ENCODE peak calls at places on chromosomes 16 and 17, in eight cellular contexts. F, R, Z, W, D, C, O and T are unnamed samples.
A peak's percentile ranks its signal among the peaks of the same experiment; 100 is the strongest.

GRCh38 chr17:79207957-79208356 is 133.3 kb downstream of the ENGASE start:
- DNase-seq in F (no peak), R (no peak), Z (no peak), W (no peak), D (no peak), C (no peak), O (no peak), T (no peak)

GRCh38 chr16:3954411-3954921 is 74.0 kb upstream of the CREBBP start:
- DNase-seq in F (peak; percentile 53), R (peak; percentile 58), Z (no peak), W (no peak), D (no peak), C (no peak), O (peak; percentile 49), T (peak; percentile 55)

GRCh38 chr16:9072806-9073341 is 18.6 kb upstream of the HAPSTR1 start:
- DNase-seq in F (no peak), R (no peak), Z (peak; percentile 95), W (peak; percentile 86), D (no peak), C (peak; percentile 66), O (peak; percentile 93), T (peak; percentile 90)

GRCh38 chr16:10646228-10646580 is 48.5 kb downstream of the TEKT5 start:
- DNase-seq in F (no peak), R (no peak), Z (no peak), W (no peak), D (no peak), C (no peak), O (no peak), T (no peak)

GRCh38 chr17:2924211-2924610 is 128.0 kb downstream of the RAP1GAP2 start:
- DNase-seq in F (no peak), R (no peak), Z (peak; percentile 57), W (peak; percentile 28), D (peak; percentile 69), C (no peak), O (peak; percentile 18), T (peak; percentile 13)

GRCh38 chr17:35780876-35781409 is 14.5 kb downstream of the MMP28 start:
- DNase-seq in F (no peak), R (no peak), Z (no peak), W (no peak), D (no peak), C (no peak), O (no peak), T (no peak)

GRCh38 chr16:68219708-68220378 is 16.1 kb downstream of the ESRP2 start:
- DNase-seq in F (no peak), R (no peak), Z (no peak), W (no peak), D (no peak), C (no peak), O (no peak), T (no peak)

GRCh38 chr16:85699628-85700027 is 10.9 kb upstream of the GINS2 start:
- DNase-seq in F (no peak), R (no peak), Z (peak; percentile 57), W (peak; percentile 16), D (no peak), C (peak; percentile 69), O (peak; percentile 45), T (peak; percentile 48)

GRCh38 chr16:1309888-1310831 is 724 bp downstream of the UBE2I start:
- DNase-seq in F (peak; percentile 45), R (peak; percentile 87), Z (peak; percentile 54), W (peak; percentile 73), D (no peak), C (peak; percentile 12), O (peak; percentile 52), T (peak; percentile 57)

GRCh38 chr16:31354394-31355291 is at the start of gene ITGAX:
- DNase-seq in F (peak; percentile 53), R (peak; percentile 92), Z (peak; percentile 3), W (peak; percentile 4), D (no peak), C (peak; percentile 45), O (peak; percentile 4), T (peak; percentile 42)
- H3K4me3 ChIP-seq in F (peak within 1 kb of the TSS; percentile 12), R (peak within 1 kb of the TSS; percentile 37), Z (no peak within 1 kb of the TSS), W (no peak within 1 kb of the TSS), D (no peak within 1 kb of the TSS), C (no peak within 1 kb of the TSS), O (no peak within 1 kb of the TSS), T (no peak within 1 kb of the TSS)

GRCh38 chr16:88678224-88678979 is 7.9 kb downstream of the SNAI3 start:
- DNase-seq in F (no peak), R (no peak), Z (no peak), W (no peak), D (peak; percentile 40), C (no peak), O (no peak), T (no peak)

GRCh38 chr16:88673685-88674398 is 11.0 kb upstream of the MVD start:
- DNase-seq in F (no peak), R (no peak), Z (no peak), W (no peak), D (no peak), C (no peak), O (no peak), T (no peak)

GRCh38 chr16:88677721-88678120 is 8.6 kb downstream of the SNAI3 start:
- DNase-seq in F (no peak), R (no peak), Z (no peak), W (no peak), D (no peak), C (no peak), O (no peak), T (no peak)

GRCh38 chr16:88672776-88673175 is 9.9 kb upstream of the MVD start:
- DNase-seq in F (no peak), R (no peak), Z (no peak), W (no peak), D (peak; percentile 54), C (no peak), O (no peak), T (no peak)

GRCh38 chr16:88676502-88677242 is 9.6 kb downstream of the SNAI3 start:
- DNase-seq in F (no peak), R (no peak), Z (no peak), W (no peak), D (no peak), C (no peak), O (no peak), T (no peak)
- TF ChIP-seq CTCF in F (no peak), R (no peak), Z (no peak), W (no peak), D (no peak), C (no peak), O (no peak), T (no peak)

GRCh38 chr17:47816111-47816735 is 5.4 kb downstream of the OSBPL7 start:
- DNase-seq in F (no peak), R (peak; percentile 57), Z (no peak), W (no peak), D (no peak), C (no peak), O (no peak), T (no peak)

GRCh38 chr17:47819475-47819874 is 2.1 kb downstream of the OSBPL7 start:
- DNase-seq in F (no peak), R (no peak), Z (no peak), W (no peak), D (no peak), C (no peak), O (no peak), T (no peak)

GRCh38 chr17:47815106-47815918 is 6.3 kb downstream of the OSBPL7 start:
- DNase-seq in F (no peak), R (peak; percentile 54), Z (no peak), W (no peak), D (no peak), C (no peak), O (no peak), T (no peak)

GRCh38 chr17:47818002-47818695 is 3.4 kb downstream of the OSBPL7 start:
- DNase-seq in F (no peak), R (peak; percentile 48), Z (no peak), W (no peak), D (no peak), C (no peak), O (no peak), T (no peak)

GRCh38 chr17:47816947-47817346 is 4.6 kb downstream of the OSBPL7 start:
- DNase-seq in F (no peak), R (peak; percentile 41), Z (no peak), W (no peak), D (no peak), C (no peak), O (no peak), T (no peak)
- H3K4me3 ChIP-seq in F (no peak overlapping the region), R (no peak overlapping the region), Z (no peak overlapping the region), W (no peak overlapping the region), D (no peak overlapping the region), C (no peak overlapping the region), O (no peak overlapping the region), T (no peak overlapping the region)

DNA sequence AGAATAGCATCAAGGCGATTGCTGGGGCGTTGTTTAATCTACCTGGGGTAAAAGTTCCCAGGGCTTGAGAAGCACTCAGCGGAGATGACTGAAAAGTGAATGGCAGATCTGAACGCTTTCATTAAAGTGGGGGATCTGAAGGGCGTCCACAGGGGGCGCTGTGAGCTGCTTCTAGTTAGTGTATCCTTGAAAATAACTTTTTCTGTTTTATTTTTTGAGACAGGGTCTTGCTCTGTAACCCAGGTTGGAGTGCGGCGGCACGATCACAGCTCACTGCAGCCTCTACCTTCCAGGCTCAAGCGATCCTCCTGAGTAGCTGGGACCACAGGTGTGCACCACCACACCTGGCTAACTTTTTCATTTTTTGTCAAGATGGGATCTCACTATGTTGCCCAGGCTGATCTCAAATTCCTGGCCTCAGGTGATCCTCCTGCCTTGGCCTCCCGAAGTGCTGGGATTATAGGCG is 360.4 kb downstream of the SEC14L1 start:
- DNase-seq in F (no peak), R (peak; percentile 63), Z (no peak), W (no peak), D (no peak), C (no peak), O (peak; percentile 23), T (peak; percentile 45)
- TF ChIP-seq CTCF in F (no peak), R (peak; percentile 46), Z (peak; percentile 60), W (peak; percentile 53), D (no peak), C (peak; percentile 73), O (peak; percentile 55), T (peak; percentile 70)

GRCh38 chr16:14013571-14014283 is 57.4 kb upstream of the MRTFB start:
- DNase-seq in F (peak; percentile 70), R (no peak), Z (peak; percentile 84), W (peak; percentile 92), D (peak; percentile 19), C (peak; percentile 47), O (peak; percentile 83), T (peak; percentile 95)
- H3K4me3 ChIP-seq in F (peak overlapping the region; percentile 10), R (peak overlapping the region; percentile 33), Z (peak overlapping the region; percentile 17), W (no peak overlapping the region), D (peak overlapping the region; percentile 7), C (no peak overlapping the region), O (no peak overlapping the region), T (no peak overlapping the region)